ENCODE peak calls at places on chromosome 3, in six cellular contexts. One of them, this sample, is unnamed.
A peak's percentile ranks its signal among the peaks of the same experiment; 100 is the strongest.

GRCh38 chr3:183529717-183530116 is 25.8 kb downstream of the KLHL6 start:
- DNase-seq in trophoblast cell: no peak
- DNase-seq in H9: no peak
- DNase-seq in neuronal stem cell: no peak
- DNase-seq in IMR-90: no peak
- DNase-seq in H1: no peak
- DNase-seq in this sample: no peak

GRCh38 chr3:174219738-174220137 is 639.4 kb upstream of the NAALADL2 start:
- DNase-seq in trophoblast cell: peak; percentile 13
- DNase-seq in H9: no peak
- DNase-seq in neuronal stem cell: no peak
- DNase-seq in IMR-90: no peak
- DNase-seq in H1: no peak
- DNase-seq in this sample: no peak

GRCh38 chr3:172989373-172989772 is 151.7 kb downstream of the SPATA16 start:
- DNase-seq in trophoblast cell: no peak
- DNase-seq in H9: no peak
- DNase-seq in neuronal stem cell: no peak
- DNase-seq in IMR-90: no peak
- DNase-seq in H1: no peak
- DNase-seq in this sample: no peak

GRCh38 chr3:13578246-13578645 is 29.3 kb downstream of the FBLN2 start:
- DNase-seq in trophoblast cell: no peak
- DNase-seq in H9: no peak
- DNase-seq in neuronal stem cell: no peak
- DNase-seq in IMR-90: no peak
- DNase-seq in H1: no peak
- DNase-seq in this sample: no peak

GRCh38 chr3:165746874-165747273 is 90.3 kb downstream of the BCHE start:
- DNase-seq in trophoblast cell: no peak
- DNase-seq in H9: no peak
- DNase-seq in neuronal stem cell: no peak
- DNase-seq in IMR-90: no peak
- DNase-seq in H1: no peak
- DNase-seq in this sample: no peak

GRCh38 chr3:138657508-138657907 is 48.9 kb downstream of the FAIM start:
- DNase-seq in trophoblast cell: no peak
- DNase-seq in H9: no peak
- DNase-seq in neuronal stem cell: no peak
- DNase-seq in IMR-90: no peak
- DNase-seq in H1: no peak
- DNase-seq in this sample: no peak

GRCh38 chr3:110598847-110599490 is 472.6 kb upstream of the NECTIN3 start:
- DNase-seq in trophoblast cell: no peak
- DNase-seq in H9: no peak
- DNase-seq in neuronal stem cell: no peak
- DNase-seq in IMR-90: peak; percentile 52
- DNase-seq in H1: no peak
- DNase-seq in this sample: no peak

GRCh38 chr3:155647988-155648591 is 96.8 kb downstream of the PLCH1 start:
- DNase-seq in trophoblast cell: no peak
- DNase-seq in H9: no peak
- DNase-seq in neuronal stem cell: no peak
- DNase-seq in IMR-90: no peak
- DNase-seq in H1: no peak
- DNase-seq in this sample: no peak

GRCh38 chr3:64104691-64105101 is 81.4 kb upstream of the PSMD6 start:
- DNase-seq in trophoblast cell: peak; percentile 70
- DNase-seq in H9: no peak
- DNase-seq in neuronal stem cell: no peak
- DNase-seq in IMR-90: peak; percentile 87
- DNase-seq in H1: no peak
- DNase-seq in this sample: no peak

GRCh38 chr3:7787871-7788828 is 713.5 kb upstream of the LMCD1 start:
- DNase-seq in trophoblast cell: no peak
- DNase-seq in H9: no peak
- DNase-seq in neuronal stem cell: no peak
- DNase-seq in IMR-90: no peak
- DNase-seq in H1: no peak
- DNase-seq in this sample: no peak

GRCh38 chr3:46397111-46397510 is 9.8 kb downstream of the CCR5AS start:
- DNase-seq in trophoblast cell: no peak
- DNase-seq in H9: no peak
- DNase-seq in neuronal stem cell: no peak
- DNase-seq in IMR-90: no peak
- DNase-seq in H1: no peak
- DNase-seq in this sample: no peak

GRCh38 chr3:82637574-82637973 is 876.1 kb upstream of the GBE1 start:
- DNase-seq in trophoblast cell: no peak
- DNase-seq in H9: no peak
- DNase-seq in neuronal stem cell: no peak
- DNase-seq in IMR-90: no peak
- DNase-seq in H1: no peak
- DNase-seq in this sample: no peak

GRCh38 chr3:58022490-58022889 is 14.3 kb downstream of the FLNB start:
- DNase-seq in trophoblast cell: peak; percentile 94
- DNase-seq in H9: no peak
- DNase-seq in neuronal stem cell: no peak
- DNase-seq in IMR-90: no peak
- DNase-seq in H1: no peak
- DNase-seq in this sample: peak; percentile 34

GRCh38 chr3:58019343-58019742 is 11.1 kb downstream of the FLNB start:
- DNase-seq in trophoblast cell: no peak
- DNase-seq in H9: no peak
- DNase-seq in neuronal stem cell: no peak
- DNase-seq in IMR-90: no peak
- DNase-seq in H1: no peak
- DNase-seq in this sample: no peak

GRCh38 chr3:58021072-58021959 is 13.1 kb downstream of the FLNB start:
- DNase-seq in trophoblast cell: peak; percentile 74
- DNase-seq in H9: peak; percentile 95
- DNase-seq in neuronal stem cell: no peak
- DNase-seq in IMR-90: no peak
- DNase-seq in H1: peak; percentile 72
- DNase-seq in this sample: no peak

GRCh38 chr3:58021962-58022361 is 13.7 kb downstream of the FLNB start:
- DNase-seq in trophoblast cell: no peak
- DNase-seq in H9: no peak
- DNase-seq in neuronal stem cell: no peak
- DNase-seq in IMR-90: no peak
- DNase-seq in H1: no peak
- DNase-seq in this sample: no peak

DNA sequence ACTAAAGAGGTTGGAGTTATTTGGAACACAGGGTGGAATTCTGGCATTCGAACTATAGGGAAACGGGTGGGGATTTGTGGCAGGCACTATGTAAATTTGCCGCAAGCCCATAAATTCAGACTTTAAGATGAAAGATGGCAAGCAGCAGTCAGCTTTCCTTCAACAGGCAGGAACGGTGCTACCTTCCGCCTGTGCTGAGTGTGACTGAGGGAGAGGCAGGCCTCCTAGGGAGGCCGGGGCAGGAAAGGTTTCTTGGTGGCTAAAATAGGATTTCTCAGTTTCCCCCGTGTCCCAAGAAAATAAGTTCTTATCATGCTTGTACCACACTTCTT is 12.5 kb downstream of the FLNB start:
- DNase-seq in trophoblast cell: no peak
- DNase-seq in H9: no peak
- DNase-seq in neuronal stem cell: no peak
- DNase-seq in IMR-90: no peak
- DNase-seq in H1: no peak
- DNase-seq in this sample: no peak
- H3K4ac ChIP-seq in trophoblast cell: peak overlapping the region; percentile 76
- H3K4ac ChIP-seq in H9: no peak overlapping the region
- H3K4ac ChIP-seq in neuronal stem cell: no peak overlapping the region
- H3K4ac ChIP-seq in IMR-90: no peak overlapping the region
- H3K4ac ChIP-seq in H1: peak overlapping the region; percentile 7
- H3K4ac ChIP-seq in this sample: no peak overlapping the region

DNA sequence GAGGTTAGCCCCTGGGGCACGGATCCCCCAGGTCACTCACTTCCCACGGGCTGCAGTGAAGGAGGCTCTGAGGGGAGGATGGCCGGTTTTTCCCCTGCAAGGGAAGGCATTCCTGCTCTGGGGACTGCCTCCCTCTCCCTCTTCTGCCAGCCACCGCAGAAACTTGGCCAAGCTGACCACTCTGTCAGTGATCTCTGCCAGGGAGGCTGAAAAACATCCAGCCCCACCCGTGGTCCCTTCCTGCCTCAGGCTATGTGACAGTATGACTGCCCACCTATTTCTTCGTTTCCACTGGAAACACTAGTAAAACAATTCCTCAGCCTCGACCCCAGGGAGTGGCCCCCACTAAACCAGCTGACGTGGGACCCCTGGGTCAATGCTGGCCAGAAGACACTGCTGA is 14.6 kb upstream of the FANCD2 start:
- DNase-seq in trophoblast cell: no peak
- DNase-seq in H9: no peak
- DNase-seq in neuronal stem cell: no peak
- DNase-seq in IMR-90: no peak
- DNase-seq in H1: no peak
- DNase-seq in this sample: no peak
- H2AFZ ChIP-seq in trophoblast cell: no peak overlapping the region
- H2AFZ ChIP-seq in H9: no peak overlapping the region
- H2AFZ ChIP-seq in neuronal stem cell: peak overlapping the region; percentile 11
- H2AFZ ChIP-seq in IMR-90: peak overlapping the region; percentile 47
- H2AFZ ChIP-seq in H1: no peak overlapping the region
- H2AFZ ChIP-seq in this sample: no peak overlapping the region

GRCh38 chr3:194333212-194333980 is 17.7 kb downstream of the CPN2 start:
- DNase-seq in trophoblast cell: peak; percentile 99
- DNase-seq in H9: peak; percentile 90
- DNase-seq in neuronal stem cell: peak; percentile 86
- DNase-seq in IMR-90: peak; percentile 80
- DNase-seq in H1: peak; percentile 98
- DNase-seq in this sample: peak; percentile 85
- H3K23ac ChIP-seq in trophoblast cell: no peak overlapping the region
- H3K23ac ChIP-seq in H9: no peak overlapping the region
- H3K23ac ChIP-seq in neuronal stem cell: peak overlapping the region; percentile 45
- H3K23ac ChIP-seq in IMR-90: peak overlapping the region; percentile 67
- H3K23ac ChIP-seq in H1: no peak overlapping the region
- H3K23ac ChIP-seq in this sample: no peak overlapping the region

GRCh38 chr3:29771602-29772001 is 490.7 kb downstream of the RBMS3 start:
- DNase-seq in trophoblast cell: no peak
- DNase-seq in H9: no peak
- DNase-seq in neuronal stem cell: no peak
- DNase-seq in IMR-90: no peak
- DNase-seq in H1: no peak
- DNase-seq in this sample: no peak
- H3K4ac ChIP-seq in trophoblast cell: no peak overlapping the region
- H3K4ac ChIP-seq in H9: no peak overlapping the region
- H3K4ac ChIP-seq in neuronal stem cell: no peak overlapping the region
- H3K4ac ChIP-seq in IMR-90: no peak overlapping the region
- H3K4ac ChIP-seq in H1: no peak overlapping the region
- H3K4ac ChIP-seq in this sample: no peak overlapping the region

GRCh38 chr3:59817511-59817910 is 767.7 kb upstream of the CFAP20DC start:
- DNase-seq in trophoblast cell: peak; percentile 35
- DNase-seq in H9: no peak
- DNase-seq in neuronal stem cell: no peak
- DNase-seq in IMR-90: no peak
- DNase-seq in H1: no peak
- DNase-seq in this sample: peak; percentile 13

GRCh38 chr3:59816312-59816711 is 766.5 kb upstream of the CFAP20DC start:
- DNase-seq in trophoblast cell: no peak
- DNase-seq in H9: no peak
- DNase-seq in neuronal stem cell: no peak
- DNase-seq in IMR-90: no peak
- DNase-seq in H1: no peak
- DNase-seq in this sample: no peak

GRCh38 chr3:59820352-59820934 is 770.6 kb upstream of the CFAP20DC start:
- DNase-seq in trophoblast cell: no peak
- DNase-seq in H9: no peak
- DNase-seq in neuronal stem cell: no peak
- DNase-seq in IMR-90: peak; percentile 61
- DNase-seq in H1: no peak
- DNase-seq in this sample: peak; percentile 44

GRCh38 chr3:59821274-59821673 is 771.4 kb upstream of the CFAP20DC start:
- DNase-seq in trophoblast cell: no peak
- DNase-seq in H9: no peak
- DNase-seq in neuronal stem cell: no peak
- DNase-seq in IMR-90: no peak
- DNase-seq in H1: no peak
- DNase-seq in this sample: no peak

GRCh38 chr3:59818033-59818936 is 768.5 kb upstream of the CFAP20DC start:
- DNase-seq in trophoblast cell: peak; percentile 48
- DNase-seq in H9: no peak
- DNase-seq in neuronal stem cell: no peak
- DNase-seq in IMR-90: peak; percentile 97
- DNase-seq in H1: no peak
- DNase-seq in this sample: peak; percentile 93
- H2AFZ ChIP-seq in trophoblast cell: no peak overlapping the region
- H2AFZ ChIP-seq in H9: no peak overlapping the region
- H2AFZ ChIP-seq in neuronal stem cell: peak overlapping the region; percentile 58
- H2AFZ ChIP-seq in IMR-90: peak overlapping the region; percentile 89
- H2AFZ ChIP-seq in H1: no peak overlapping the region
- H2AFZ ChIP-seq in this sample: no peak overlapping the region

GRCh38 chr3:24493951-24494615 is 567 bp downstream of the THRB start:
- DNase-seq in trophoblast cell: peak; percentile 75
- DNase-seq in H9: peak; percentile 57
- DNase-seq in neuronal stem cell: peak; percentile 18
- DNase-seq in IMR-90: no peak
- DNase-seq in H1: peak; percentile 70
- DNase-seq in this sample: peak; percentile 86
- H3K23ac ChIP-seq in trophoblast cell: peak overlapping the region; percentile 48
- H3K23ac ChIP-seq in H9: no peak overlapping the region
- H3K23ac ChIP-seq in neuronal stem cell: no peak overlapping the region
- H3K23ac ChIP-seq in IMR-90: no peak overlapping the region
- H3K23ac ChIP-seq in H1: no peak overlapping the region
- H3K23ac ChIP-seq in this sample: no peak overlapping the region